ENCODE peak calls at places on chromosome 13, in six cellular contexts. A is stimulated activated CD4-positive, alpha-beta T cell treated with anti-CD3 and anti-CD28 coated beads, TNF-alpha, amount 100 ng/mL, for 48 hours; H is MCF 10A; N is T-cell; M is A549; W is stimulated activated CD8-positive, alpha-beta memory T cell treated with anti-CD3 and anti-CD28 coated beads, Interleukin-15, amount 100 ng/mL, for 1 hour. Z is an unnamed sample.

GRCh38 chr13:33285420-33286124 is at the start of gene STARD13:
- DNase-seq in A (no peak), H (peak), N (no peak), M (peak), W (no peak), Z (no peak)

GRCh38 chr13:99392126-99392805 is 85.1 kb upstream of the GPR183 start:
- DNase-seq in A (no peak), H (no peak), N (no peak), M (no peak), W (no peak), Z (no peak)

GRCh38 chr13:32988588-32989256 is 27.5 kb upstream of the KL start:
- DNase-seq in A (no peak), H (no peak), N (no peak), M (no peak), W (no peak), Z (no peak)

GRCh38 chr13:91722267-91722884 is 324.0 kb downstream of the GPC5 start:
- DNase-seq in A (no peak), H (peak), N (no peak), M (peak), W (no peak), Z (no peak)

GRCh38 chr13:92719868-92720267 is 506.7 kb upstream of the GPC6 start:
- DNase-seq in A (no peak), H (no peak), N (no peak), M (no peak), W (no peak), Z (no peak)

GRCh38 chr13:98447881-98448641 is 128.8 kb downstream of the STK24 start:
- DNase-seq in A (no peak), H (no peak), N (no peak), M (peak), W (no peak), Z (no peak)

GRCh38 chr13:23570931-23571330 is 719 bp downstream of the TNFRSF19 start:
- DNase-seq in A (no peak), H (no peak), N (no peak), M (no peak), W (no peak), Z (no peak)

GRCh38 chr13:97976551-97977375 is 23.3 kb downstream of the IPO5 start:
- DNase-seq in A (no peak), H (no peak), N (no peak), M (peak), W (peak), Z (no peak)

GRCh38 chr13:49828452-49828851 is 36.0 kb upstream of the KPNA3 start:
- DNase-seq in A (no peak), H (peak), N (no peak), M (no peak), W (no peak), Z (no peak)

GRCh38 chr13:28313579-28313978 is 175.2 kb downstream of the PAN3 start:
- DNase-seq in A (no peak), H (no peak), N (no peak), M (no peak), W (no peak), Z (no peak)

GRCh38 chr13:75055296-75055695 is 426.7 kb downstream of the TBC1D4 start:
- DNase-seq in A (no peak), H (no peak), N (no peak), M (no peak), W (no peak), Z (no peak)

GRCh38 chr13:100392709-100393630 is 195.6 kb downstream of the GGACT start:
- DNase-seq in A (peak), H (peak), N (no peak), M (peak), W (peak), Z (no peak)